ENCODE peak calls at places on chromosomes 16 and 17, in seven cellular contexts. I, E, Q, G, B, U and W are unnamed samples.

GRCh38 chr16:1978476-1979120 is 2.7 kb downstream of the NOXO1 start:
- DNase-seq in G (no peak), B (no peak), Q (no peak), E (peak; percentile 66), I (no peak), U (no peak), W (no peak)

GRCh38 chr17:64554028-64554637 is 47.4 kb downstream of the CEP95 start:
- DNase-seq in B (no peak), Q (no peak), E (no peak), I (no peak), U (no peak), G (no peak), W (no peak)

GRCh38 chr17:50428831-50429424 is 2.9 kb downstream of the ACSF2 start:
- DNase-seq in B (no peak), Q (no peak), G (no peak), I (no peak), E (peak; percentile 82), U (no peak), W (no peak)

GRCh38 chr16:1331712-1332617 is 1.5 kb upstream of the BAIAP3 start:
- DNase-seq in Q (peak; percentile 33), G (peak; percentile 39), B (peak; percentile 61), E (peak; percentile 58), I (peak; percentile 94), U (no peak), W (no peak)

GRCh38 chr17:69062860-69063621 is 2.3 kb upstream of the ABCA9 start:
- DNase-seq in Q (no peak), G (no peak), I (no peak), E (no peak), B (peak; percentile 30), U (no peak), W (no peak)

GRCh38 chr16:20968765-20969164 is 68.2 kb downstream of the LYRM1 start:
- DNase-seq in B (no peak), U (no peak), Q (no peak), E (no peak), I (no peak), G (no peak), W (no peak)

GRCh38 chr17:74690409-74690825 is 22.3 kb downstream of the CD300LF start:
- DNase-seq in Q (no peak), E (no peak), B (no peak), I (no peak), U (no peak), G (no peak), W (peak; percentile 31)

GRCh38 chr17:1744551-1745512 is 2.2 kb downstream of the SERPINF2 start:
- DNase-seq in Q (no peak), U (no peak), E (no peak), B (peak; percentile 26), I (no peak), G (no peak), W (no peak)

GRCh38 chr16:66292241-66292935 is 74.1 kb upstream of the CDH5 start:
- DNase-seq in E (no peak), G (no peak), Q (no peak), U (no peak), I (no peak), B (no peak), W (peak; percentile 78)

GRCh38 chr17:45170280-45170975 is 8.8 kb downstream of the HEXIM2 start:
- DNase-seq in E (no peak), G (no peak), U (no peak), Q (no peak), I (no peak), B (no peak), W (no peak)

GRCh38 chr17:45171338-45172231 is 9.9 kb downstream of the HEXIM2 start:
- DNase-seq in Q (no peak), E (peak; percentile 48), G (no peak), U (no peak), I (peak; percentile 84), B (peak; percentile 63), W (peak; percentile 93)

GRCh38 chr17:45170976-45171337 is 9.3 kb downstream of the HEXIM2 start:
- DNase-seq in U (no peak), E (peak; percentile 82), Q (peak; percentile 44), G (no peak), I (peak; percentile 76), B (peak; percentile 55), W (peak; percentile 94)

GRCh38 chr17:45172232-45172540 is 10.5 kb downstream of the HEXIM2 start:
- DNase-seq in G (no peak), I (no peak), Q (no peak), E (no peak), B (no peak), U (no peak), W (no peak)

GRCh38 chr17:45172541-45173286 is 11.0 kb downstream of the HEXIM2 start:
- DNase-seq in B (peak; percentile 78), G (no peak), I (peak; percentile 90), E (peak; percentile 54), Q (peak; percentile 87), U (no peak), W (peak; percentile 93)
- TF ChIP-seq POLR2A in B (no peak), G (peak; percentile 26), I (peak; percentile 46), E (peak; percentile 33), Q (peak; percentile 54), U (no peak), W (no peak)

DNA sequence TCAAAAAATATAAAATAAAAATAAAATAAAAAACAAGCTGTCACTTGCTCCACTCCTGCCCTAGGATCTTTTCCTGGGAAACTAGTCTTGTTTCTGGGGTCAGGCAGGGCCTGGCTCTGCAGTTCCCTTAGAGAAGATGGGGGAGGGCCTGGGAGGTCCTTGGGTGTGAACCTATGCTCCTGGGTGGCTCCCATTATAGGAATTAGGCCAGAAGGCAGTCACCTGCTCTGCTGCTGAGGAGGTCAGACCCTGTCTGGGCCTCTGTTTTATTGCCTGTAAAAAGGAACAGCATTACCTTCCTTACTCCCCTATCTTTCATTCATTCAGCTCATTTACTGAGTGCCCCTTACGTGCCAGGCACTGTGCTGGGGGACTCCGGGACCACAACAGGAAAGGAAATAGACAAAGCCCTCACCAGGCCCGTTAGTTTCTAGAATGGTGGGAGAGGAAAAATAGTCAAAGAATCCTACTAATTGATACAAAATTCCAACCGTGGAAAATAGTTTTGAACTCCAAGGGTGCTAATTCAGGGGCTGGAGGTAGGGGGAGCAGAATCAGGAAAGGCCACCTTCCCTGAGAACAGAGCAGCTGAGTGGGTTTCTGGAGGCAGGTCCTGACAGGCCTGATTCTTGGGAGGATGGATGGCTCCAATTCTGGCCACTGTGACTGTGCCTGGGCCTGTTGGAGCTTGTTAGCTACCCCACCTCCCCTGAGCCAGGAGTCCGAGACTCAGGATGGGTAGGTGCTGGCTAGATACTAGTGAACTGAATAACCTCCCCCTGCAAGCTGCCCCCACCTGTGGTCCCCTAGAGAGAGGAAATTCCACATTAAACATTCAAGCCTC is 1.3 kb upstream of the SLC46A1 start:
- DNase-seq in G (no peak), B (no peak), I (no peak), Q (no peak), U (no peak), E (peak; percentile 59), W (no peak)
- TF ChIP-seq CTCF in G (no peak), B (no peak), I (no peak), Q (peak; percentile 16), U (peak; percentile 43), E (no peak), W (no peak)

GRCh38 chr17:77445908-77446535 is 305.3 kb downstream of the SEC14L1 start:
- DNase-seq in B (no peak), E (no peak), I (no peak), Q (no peak), U (no peak), G (no peak), W (no peak)

GRCh38 chr17:77443743-77444260 is 303.0 kb downstream of the SEC14L1 start:
- DNase-seq in Q (no peak), I (no peak), G (no peak), B (no peak), U (no peak), E (no peak), W (no peak)

GRCh38 chr17:77445030-77445907 is 304.5 kb downstream of the SEC14L1 start:
- DNase-seq in E (no peak), B (peak; percentile 66), I (no peak), U (no peak), G (peak; percentile 92), Q (no peak), W (no peak)

GRCh38 chr17:77442976-77443742 is 302.4 kb downstream of the SEC14L1 start:
- DNase-seq in I (no peak), E (no peak), B (no peak), Q (no peak), U (no peak), G (no peak), W (no peak)

GRCh38 chr17:77444653-77445029 is 303.9 kb downstream of the SEC14L1 start:
- DNase-seq in E (no peak), U (no peak), I (no peak), Q (no peak), G (peak; percentile 81), B (peak; percentile 61), W (no peak)
- H3K4me3 ChIP-seq in E (no peak overlapping the region), U (no peak overlapping the region), I (no peak overlapping the region), Q (no peak overlapping the region), G (peak overlapping the region; percentile 37), B (no peak overlapping the region), W (no peak overlapping the region)

DNA sequence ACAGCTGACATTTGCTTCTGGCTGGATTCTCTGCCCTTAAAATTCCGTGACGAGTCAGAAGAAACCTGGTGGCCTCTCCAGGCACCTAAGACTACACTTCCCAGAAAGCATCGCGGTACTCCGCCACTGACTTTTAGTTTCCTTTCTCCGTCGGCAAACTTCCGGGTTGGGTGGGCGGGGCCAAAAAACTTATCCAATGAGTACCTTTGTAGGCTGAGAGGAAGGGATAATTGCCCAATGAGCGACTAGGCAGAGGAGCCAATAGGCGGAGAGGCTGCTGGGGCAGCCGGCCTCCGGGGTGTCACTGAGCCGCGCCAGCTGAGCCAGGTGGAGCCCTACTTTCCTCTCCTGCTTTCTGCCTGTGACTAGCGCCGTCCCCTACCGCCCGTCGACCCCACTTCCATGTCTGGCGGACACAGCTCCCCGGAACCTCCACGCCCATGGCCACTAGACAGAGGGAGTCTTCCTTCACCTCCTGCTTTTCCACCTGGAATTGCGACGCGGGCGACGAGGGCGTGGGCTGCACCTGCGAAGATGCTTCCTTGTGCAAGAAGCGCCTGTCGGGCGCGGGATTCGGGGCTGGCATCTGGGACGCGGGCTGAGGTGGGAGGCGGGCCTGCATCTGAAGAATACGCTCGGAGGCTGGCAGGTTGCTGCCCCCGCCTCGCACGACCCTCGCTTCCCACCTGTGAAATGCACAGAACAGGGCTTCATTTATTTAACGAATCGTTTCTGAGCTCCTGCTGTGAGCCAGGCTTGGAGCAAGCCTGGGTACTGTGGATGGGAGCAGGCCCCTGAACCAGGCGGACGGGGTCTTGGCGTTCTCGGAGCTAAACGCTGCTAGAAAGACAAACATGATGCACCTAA is 16.5 kb upstream of the ARHGAP17 start:
- DNase-seq in G (peak; percentile 96), B (peak; percentile 92), E (peak; percentile 90), Q (peak; percentile 93), U (peak; percentile 84), I (peak; percentile 98), W (peak; percentile 97)
- TF ChIP-seq POLR2A in G (peak; percentile 85), B (peak; percentile 49), E (peak; percentile 60), Q (peak; percentile 28), U (no peak), I (peak; percentile 78), W (no peak)